ENCODE peak calls at places on chromosome 13, in four cellular contexts. B is choroid plexus epithelial cell, J is hippocampal formation, O is upper lobe of right lung. Y is an unnamed sample.

GRCh38 chr13:41064493-41064892 is 3.2 kb downstream of the WBP4 start:
- DNase-seq in B (peak), J (no peak), O (no peak), Y (no peak)

GRCh38 chr13:59356607-59357006 is 807.1 kb downstream of the DIAPH3 start:
- DNase-seq in B (peak), J (no peak), O (peak), Y (no peak)

GRCh38 chr13:76378767-76379166 is 507.4 kb downstream of the KCTD12 start:
- DNase-seq in B (no peak), J (no peak), O (no peak), Y (no peak)

GRCh38 chr13:66459143-66459542 is 771.0 kb downstream of the PCDH9 start:
- DNase-seq in B (no peak), J (no peak), O (no peak), Y (no peak)

GRCh38 chr13:20658451-20658850 is 45.0 kb upstream of the IL17D start:
- DNase-seq in B (peak), J (no peak), O (no peak), Y (no peak)

GRCh38 chr13:41700790-41701310 is 243.5 kb downstream of the RGCC start:
- DNase-seq in B (peak), J (no peak), O (no peak), Y (no peak)

GRCh38 chr13:30301827-30302226 is 5.5 kb downstream of the KATNAL1 start:
- DNase-seq in B (no peak), J (no peak), O (no peak), Y (no peak)

GRCh38 chr13:46170268-46170667 is 11.7 kb downstream of the LCP1 start:
- DNase-seq in B (no peak), J (no peak), O (no peak), Y (no peak)

GRCh38 chr13:28059214-28059613 is 41.2 kb downstream of the FLT3 start:
- DNase-seq in B (peak), J (no peak), O (no peak), Y (no peak)

GRCh38 chr13:93307651-93308050 is 81.0 kb downstream of the GPC6 start:
- DNase-seq in B (no peak), J (no peak), O (no peak), Y (no peak)

GRCh38 chr13:111390522-111391270 is 70.3 kb downstream of the TEX29 start:
- DNase-seq in B (no peak), J (no peak), O (peak), Y (no peak)

GRCh38 chr13:78022164-78022877 is 103.7 kb upstream of the EDNRB start:
- DNase-seq in B (peak), J (peak), O (no peak), Y (no peak)

GRCh38 chr13:59012731-59013130 is 1151.0 kb downstream of the DIAPH3 start:
- DNase-seq in B (no peak), J (no peak), O (no peak), Y (no peak)

Y was measured in chondrocyte.